ENCODE peak calls at places on chromosomes 6 and 20, in nine cellular contexts. R is kidney epithelial cell, Q is spleen, Y is small intestine, C is cardiac fibroblast, D is HFF-Myc, T is GM12865, B is upper lobe of left lung, E is cardiac muscle cell. K is an unnamed sample.

GRCh38 chr6:46243754-46244153 is 73.0 kb upstream of the ENPP5 start:
- DNase-seq in Q (no peak), C (no peak), R (no peak), Y (no peak), B (no peak), D (no peak), E (no peak), T (no peak), K (no peak)

GRCh38 chr20:48538058-48538825 is 289.6 kb downstream of the PREX1 start:
- DNase-seq in Y (no peak), D (peak), Q (no peak), B (no peak), C (peak), T (no peak), R (peak), E (peak), K (peak)

GRCh38 chr6:106101466-106101865 is 15.3 kb downstream of the PRDM1 start:
- DNase-seq in Q (no peak), E (no peak), C (no peak), B (no peak), Y (no peak), R (no peak), T (no peak), D (no peak), K (no peak)

GRCh38 chr6:13469688-13470087 is 17.7 kb downstream of the GFOD1 start:
- DNase-seq in Q (no peak), D (no peak), Y (no peak), C (no peak), T (no peak), B (no peak), R (no peak), E (no peak), K (no peak)

GRCh38 chr6:163943647-163944395 is 529.3 kb downstream of the QKI start:
- DNase-seq in R (no peak), D (no peak), C (peak), T (no peak), Q (peak), E (peak), B (no peak), Y (no peak), K (peak)

GRCh38 chr20:56796345-56796744 is 167.2 kb downstream of the TFAP2C start:
- DNase-seq in Y (no peak), D (no peak), E (no peak), B (no peak), T (no peak), C (no peak), Q (peak), R (no peak), K (no peak)

GRCh38 chr6:33897193-33897479 is 93.3 kb upstream of the MLN start:
- DNase-seq in R (no peak), B (no peak), Y (peak), Q (no peak), E (no peak), D (no peak), C (no peak), T (no peak), K (no peak)

GRCh38 chr20:47396762-47397476 is 40.4 kb upstream of the ZMYND8 start:
- DNase-seq in T (no peak), Q (no peak), Y (no peak), C (peak), D (no peak), E (no peak), B (no peak), R (no peak), K (no peak)

GRCh38 chr6:87887266-87887665 is 160.4 kb upstream of the SPACA1 start:
- DNase-seq in R (no peak), B (no peak), Y (no peak), Q (no peak), E (no peak), T (no peak), D (no peak), C (no peak), K (no peak)

GRCh38 chr6:135323202-135323668 is 142.1 kb downstream of the MYB start:
- DNase-seq in B (no peak), T (peak), Q (no peak), Y (no peak), E (no peak), D (no peak), R (no peak), C (peak), K (no peak)

GRCh38 chr20:38498909-38499308 is 26.3 kb downstream of the RALGAPB start:
- DNase-seq in D (no peak), E (no peak), C (no peak), R (no peak), T (no peak), Y (no peak), B (no peak), Q (no peak), K (no peak)

GRCh38 chr6:28543671-28544131 is 18.0 kb downstream of the GPX5 start:
- DNase-seq in D (no peak), T (peak), E (peak), B (no peak), Y (no peak), R (no peak), Q (no peak), C (peak), K (no peak)

GRCh38 chr6:45794465-45794864 is 221.2 kb downstream of the CLIC5 start:
- DNase-seq in Q (no peak), C (no peak), Y (no peak), E (no peak), T (no peak), D (no peak), R (no peak), B (no peak), K (no peak)

GRCh38 chr6:134240664-134241431 is 77.1 kb downstream of the SGK1 start:
- DNase-seq in T (peak), R (no peak), D (no peak), E (no peak), Q (peak), C (no peak), B (peak), Y (no peak), K (no peak)

GRCh38 chr6:26215200-26216014 is 128.2 kb downstream of the HFE start:
- DNase-seq in C (peak), R (no peak), B (no peak), Y (peak), T (peak), Q (peak), E (peak), D (no peak), K (no peak)

GRCh38 chr20:50415031-50415515 is 95.1 kb upstream of the PTPN1 start:
- DNase-seq in Y (no peak), C (no peak), E (no peak), T (no peak), R (no peak), B (peak), D (no peak), Q (no peak), K (no peak)

GRCh38 chr20:49349678-49350077 is 71.8 kb upstream of the ZNFX1 start:
- DNase-seq in T (no peak), B (no peak), C (peak), E (no peak), R (no peak), Q (no peak), D (no peak), Y (no peak), K (no peak)

DNA sequence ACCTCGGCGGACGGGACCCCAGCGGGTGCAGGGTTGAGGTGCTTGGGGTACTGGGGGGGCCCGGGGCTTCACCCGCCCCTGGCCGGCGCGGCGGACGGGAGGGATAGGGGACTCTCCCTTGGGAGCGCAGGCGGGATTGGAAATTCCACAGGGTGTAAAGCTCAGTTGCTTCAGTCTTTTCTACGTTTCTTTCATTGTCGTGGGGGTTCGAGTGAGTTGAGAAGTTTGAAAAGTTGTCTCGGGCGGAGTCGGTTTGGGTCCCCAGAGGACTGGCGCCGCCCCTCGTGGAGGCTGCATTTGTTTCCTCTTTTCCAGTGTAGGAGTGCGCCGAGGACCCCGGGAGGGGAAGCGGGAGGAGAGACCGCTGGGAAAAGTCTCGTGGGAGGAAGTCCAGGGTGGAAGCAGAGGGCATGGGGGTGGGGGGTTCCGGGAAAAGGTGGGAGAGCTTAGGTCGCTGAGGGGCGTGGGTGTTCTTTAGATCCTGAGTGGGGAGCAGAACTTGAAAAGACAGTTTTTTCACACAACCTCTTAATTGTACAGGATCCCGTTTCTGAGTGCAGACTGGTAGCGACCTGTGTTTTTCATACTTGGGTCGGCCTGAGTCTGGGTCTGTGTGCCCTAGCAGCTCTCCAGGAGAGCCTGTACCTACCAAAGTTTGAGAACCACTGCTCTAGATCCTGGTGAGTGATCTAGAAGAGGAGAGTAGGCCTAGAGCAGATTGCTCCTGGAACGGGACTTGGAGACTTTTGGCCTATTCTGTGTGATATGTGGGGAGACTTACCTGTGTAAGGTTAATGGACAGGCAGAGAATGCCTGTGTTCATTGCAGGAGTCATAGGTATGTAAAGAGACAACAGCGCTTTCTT is 518 bp downstream of the FAM83B start:
- DNase-seq in R (no peak), Y (peak), B (no peak), T (no peak), D (no peak), C (peak), Q (no peak), E (peak), K (no peak)
- H3K4me3 ChIP-seq in R (peak), Y (peak), B (peak), T (no peak), D (peak), C (no peak), Q (no peak), E (peak), K (peak)

GRCh38 chr6:16728513-16729182 is 32.6 kb downstream of the ATXN1 start:
- DNase-seq in Y (no peak), T (no peak), E (no peak), Q (no peak), D (no peak), R (no peak), C (no peak), B (no peak), K (no peak)
- H3K4me3 ChIP-seq in Y (no peak), T (no peak), E (no peak), Q (no peak), D (no peak), R (no peak), C (no peak), B (no peak), K (no peak)

GRCh38 chr6:89471287-89471867 is 38.4 kb downstream of the ANKRD6 start:
- DNase-seq in E (peak), B (no peak), T (no peak), C (peak), R (no peak), D (no peak), Y (no peak), Q (no peak), K (no peak)
- H3K4me3 ChIP-seq in E (no peak), B (no peak), T (no peak), C (no peak), R (no peak), D (no peak), Y (no peak), Q (no peak), K (no peak)

GRCh38 chr20:10282930-10283556 is 64.4 kb downstream of the SNAP25 start:
- DNase-seq in R (no peak), Q (no peak), B (no peak), D (no peak), E (no peak), T (no peak), Y (no peak), C (peak), K (no peak)
- H3K4me3 ChIP-seq in R (no peak), Q (no peak), B (no peak), D (no peak), E (no peak), T (no peak), Y (no peak), C (no peak), K (no peak)

GRCh38 chr6:96925290-96925687 is 761 bp downstream of the KLHL32 start:
- DNase-seq in R (no peak), C (no peak), D (no peak), Q (no peak), T (no peak), E (no peak), Y (no peak), B (no peak), K (no peak)
- H3K4me3 ChIP-seq in R (peak), C (no peak), D (no peak), Q (peak), T (peak), E (peak), Y (peak), B (peak), K (peak)

GRCh38 chr6:128491041-128491642 is 29.3 kb downstream of the PTPRK start:
- DNase-seq in Y (peak), D (no peak), C (peak), T (no peak), R (no peak), B (no peak), Q (no peak), E (no peak), K (peak)
- H3K4me3 ChIP-seq in Y (peak), D (no peak), C (peak), T (no peak), R (no peak), B (peak), Q (peak), E (no peak), K (peak)

GRCh38 chr20:62186887-62187866 is 4.3 kb downstream of the MTG2 start:
- DNase-seq in D (no peak), Y (peak), C (peak), R (no peak), B (no peak), E (peak), T (no peak), Q (peak), K (no peak)
- H3K4me3 ChIP-seq in D (no peak), Y (no peak), C (no peak), R (no peak), B (no peak), E (no peak), T (no peak), Q (no peak), K (no peak)

K was measured in retinal pigment epithelial cell.